ENCODE peak calls at places on chromosomes 2 and 18, in eight cellular contexts. T, U, D, A, I, P, Y and Z are unnamed samples.

GRCh38 chr2:115771516-115771915 is 1329.1 kb downstream of the DPP10 start:
- DNase-seq in Y (no peak), U (no peak), D (no peak), T (no peak), I (no peak), A (no peak), P (no peak), Z (no peak)

GRCh38 chr2:27024188-27024587 is 8.6 kb upstream of the TMEM214 start:
- DNase-seq in Y (peak; percentile 33), P (peak; percentile 53), T (no peak), I (no peak), A (no peak), U (no peak), D (no peak), Z (no peak)

GRCh38 chr18:653512-653911 is 3.9 kb upstream of the TYMS start:
- DNase-seq in A (no peak), D (no peak), U (no peak), Y (no peak), P (no peak), T (no peak), I (no peak), Z (no peak)

GRCh38 chr2:238512247-238512867 is 85.6 kb downstream of the ASB1 start:
- DNase-seq in P (peak; percentile 34), Y (no peak), I (no peak), T (no peak), U (no peak), D (no peak), A (no peak), Z (no peak)

GRCh38 chr2:120344991-120345975 is 653 bp upstream of the INHBB start:
- DNase-seq in I (no peak), A (no peak), T (peak; percentile 64), U (no peak), Y (peak; percentile 55), D (no peak), P (no peak), Z (no peak)

GRCh38 chr2:127566576-127566975 is 31.1 kb downstream of the MYO7B start:
- DNase-seq in I (no peak), U (no peak), Y (no peak), A (no peak), P (peak; percentile 62), D (no peak), T (no peak), Z (no peak)

GRCh38 chr2:149808556-149808955 is 221.0 kb upstream of the MMADHC start:
- DNase-seq in I (no peak), T (peak; percentile 39), U (no peak), Y (no peak), A (no peak), P (no peak), D (no peak), Z (no peak)

GRCh38 chr18:25560369-25560768 is 208.4 kb upstream of the ZNF521 start:
- DNase-seq in U (no peak), A (no peak), D (no peak), Y (no peak), P (no peak), T (no peak), I (no peak), Z (no peak)

GRCh38 chr2:11498543-11499034 is 32.6 kb upstream of the E2F6 start:
- DNase-seq in A (peak; percentile 26), D (no peak), T (peak; percentile 10), Y (peak; percentile 17), P (peak; percentile 79), I (peak; percentile 73), U (no peak), Z (no peak)

GRCh38 chr2:191220671-191221070 is 24.5 kb upstream of the MYO1B start:
- DNase-seq in P (no peak), U (no peak), I (no peak), Y (no peak), D (no peak), T (no peak), A (no peak), Z (no peak)

GRCh38 chr18:9100796-9101195 is 1.7 kb upstream of the NDUFV2 start:
- DNase-seq in P (no peak), U (no peak), D (no peak), Y (no peak), T (no peak), I (no peak), A (no peak), Z (no peak)

GRCh38 chr2:43356774-43357173 is 130.4 kb upstream of the ZFP36L2 start:
- DNase-seq in A (no peak), D (peak; percentile 58), U (no peak), P (no peak), Y (no peak), T (peak; percentile 32), I (no peak), Z (no peak)

GRCh38 chr18:78625446-78625845 is 354.2 kb upstream of the SALL3 start:
- DNase-seq in T (no peak), P (peak; percentile 27), A (no peak), U (no peak), D (no peak), Y (no peak), I (no peak), Z (no peak)

GRCh38 chr2:142966281-142966680 is 88.8 kb downstream of the KYNU start:
- DNase-seq in A (no peak), I (no peak), D (peak; percentile 28), U (no peak), Y (no peak), T (no peak), P (no peak), Z (no peak)

GRCh38 chr2:70898363-70899240 is 37.1 kb upstream of the ATP6V1B1 start:
- DNase-seq in I (no peak), U (no peak), P (no peak), T (no peak), D (no peak), Y (no peak), A (no peak), Z (no peak)